ENCODE peak calls at places on chromosome 3, in four cellular contexts. N is dermis blood vessel endothelial cell, M is kidney, C is neuronal stem cell. H is an unnamed sample.

GRCh38 chr3:108055931-108056330 is 34.9 kb downstream of the CD47 start:
- DNase-seq in N (no peak), M (no peak), C (no peak), H (no peak)

GRCh38 chr3:157631468-157631867 is 128.3 kb upstream of the VEPH1 start:
- DNase-seq in N (no peak), M (no peak), C (no peak), H (no peak)

GRCh38 chr3:100700708-100701107 is 8.6 kb upstream of the TFG start:
- DNase-seq in C (no peak), N (no peak), M (no peak), H (no peak)

GRCh38 chr3:71309342-71309741 is 274.2 kb downstream of the FOXP1 start:
- DNase-seq in N (no peak), C (no peak), M (no peak), H (no peak)

GRCh38 chr3:11944052-11944673 is 60.0 kb upstream of the SYN2 start:
- DNase-seq in C (no peak), M (no peak), N (peak), H (no peak)

GRCh38 chr3:87333393-87333892 is 57.1 kb upstream of the POU1F1 start:
- DNase-seq in C (no peak), N (peak), M (no peak), H (no peak)

GRCh38 chr3:188776447-188776846 is 395.3 kb upstream of the TPRG1 start:
- DNase-seq in C (no peak), N (peak), M (no peak), H (no peak)

GRCh38 chr3:136885357-136886213 is 23.6 kb downstream of the NCK1 start:
- DNase-seq in M (no peak), N (no peak), C (no peak), H (no peak)

GRCh38 chr3:13308406-13308805 is 111.7 kb downstream of the NUP210 start:
- DNase-seq in M (peak), C (peak), N (peak), H (peak)

GRCh38 chr3:43895573-43895972 is 204.8 kb downstream of the ABHD5 start:
- DNase-seq in C (no peak), N (no peak), M (no peak), H (no peak)

GRCh38 chr3:140432176-140432753 is 245.6 kb upstream of the TRIM42 start:
- DNase-seq in M (no peak), N (peak), C (no peak), H (no peak)

GRCh38 chr3:114764056-114764492 is 383.0 kb downstream of the ZBTB20 start:
- DNase-seq in M (no peak), N (no peak), C (no peak), H (no peak)